ENCODE peak calls at places on chromosomes 3 and 15, in nine cellular contexts. D is HL-60, V is stomach, I is HCT116, L is GM23338, E is breast epithelium, C is H1, Y is suprapubic skin, Q is Panc1. B is an unnamed sample.

GRCh38 chr3:10480871-10481378 is 24.5 kb downstream of the ATP2B2 start:
- DNase-seq in C (no peak), V (no peak), L (no peak), E (no peak), Q (no peak), D (no peak), Y (no peak), I (no peak), B (no peak)

GRCh38 chr3:151775314-151776258 is 38.3 kb upstream of the AADAC start:
- DNase-seq in I (no peak), L (no peak), C (no peak), E (no peak), Q (no peak), D (no peak), V (no peak), Y (no peak), B (no peak)

GRCh38 chr3:150545419-150546225 is 674 bp downstream of the SERP1 start:
- DNase-seq in Q (no peak), E (peak; percentile 24), L (peak; percentile 43), C (no peak), I (no peak), D (no peak), V (peak; percentile 50), Y (no peak), B (peak; percentile 93)

GRCh38 chr3:164470471-164470870 is 607.8 kb downstream of the SI start:
- DNase-seq in C (peak; percentile 7), Y (no peak), L (peak; percentile 38), V (no peak), D (no peak), E (no peak), Q (no peak), I (no peak), B (no peak)

GRCh38 chr15:77454956-77455355 is 34.3 kb downstream of the HMG20A start:
- DNase-seq in L (no peak), D (no peak), I (no peak), C (no peak), Q (no peak), E (no peak), Y (no peak), V (no peak), B (no peak)

GRCh38 chr3:45988100-45988761 is 7.4 kb downstream of the FYCO1 start:
- DNase-seq in C (no peak), Q (no peak), I (no peak), Y (peak; percentile 78), D (peak; percentile 74), V (no peak), E (no peak), L (no peak), B (peak; percentile 93)

GRCh38 chr3:169578381-169578780 is 85.1 kb downstream of the MECOM start:
- DNase-seq in C (no peak), Y (no peak), L (no peak), I (no peak), D (no peak), V (no peak), Q (no peak), E (no peak), B (no peak)

GRCh38 chr3:45487508-45487907 is 99.1 kb downstream of the LARS2 start:
- DNase-seq in Y (no peak), C (no peak), D (no peak), V (no peak), L (no peak), I (no peak), Q (no peak), E (no peak), B (no peak)

GRCh38 chr3:10010546-10011465 is 15.4 kb upstream of the FANCD2 start:
- DNase-seq in I (peak; percentile 72), E (peak; percentile 95), V (peak; percentile 99), C (peak; percentile 65), D (peak; percentile 93), L (peak; percentile 97), Q (no peak), Y (peak; percentile 97), B (peak; percentile 99)

GRCh38 chr3:48783304-48783703 is 64.4 kb downstream of the PRKAR2A start:
- DNase-seq in Q (no peak), I (no peak), E (no peak), C (no peak), L (no peak), D (no peak), Y (no peak), V (no peak), B (no peak)

GRCh38 chr15:41417418-41417811 is 520 bp downstream of the RTF1 start:
- DNase-seq in D (peak; percentile 41), L (peak; percentile 64), V (no peak), Y (peak; percentile 71), E (no peak), C (no peak), Q (no peak), I (no peak), B (no peak)

DNA sequence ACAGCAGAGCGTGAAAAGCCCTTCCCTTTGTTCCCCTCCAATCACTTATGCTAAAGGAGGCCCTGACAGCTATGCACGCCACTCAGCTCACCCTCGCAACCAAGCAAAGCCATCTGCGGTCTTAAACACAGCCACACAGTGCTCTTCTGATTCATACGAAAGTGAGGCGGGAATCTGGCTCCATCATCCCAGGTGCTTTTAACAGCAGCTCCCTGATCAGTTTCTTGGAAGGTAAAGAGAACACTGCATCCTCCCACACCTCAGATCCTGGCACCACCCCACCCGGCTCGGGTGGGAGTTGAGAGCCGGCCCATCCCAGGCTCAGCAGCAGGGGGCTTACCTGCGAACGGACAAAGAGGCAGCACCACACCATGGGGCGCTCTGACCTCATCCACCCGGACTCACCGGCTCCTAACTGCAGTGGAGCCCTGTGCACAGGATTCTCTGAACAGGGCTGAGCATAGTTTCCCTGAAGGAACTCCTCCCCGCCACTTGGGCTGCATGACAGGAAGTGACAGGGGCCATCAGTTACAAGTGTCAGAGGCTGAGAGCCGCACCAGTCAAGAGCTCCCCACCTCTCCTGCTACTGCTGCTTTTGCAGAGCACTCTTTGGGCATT is 114.3 kb upstream of the ARHGEF3 start:
- DNase-seq in Q (no peak), Y (peak; percentile 67), L (peak; percentile 39), V (peak; percentile 37), D (peak; percentile 23), C (no peak), I (no peak), E (no peak), B (no peak)
- TF ChIP-seq POLR2AphosphoS5 in Q (no peak), Y (no peak), L (no peak), V (peak; percentile 22), D (no peak), C (no peak), I (no peak), E (no peak), B (no peak)

GRCh38 chr15:60971719-60972118 is 257.4 kb downstream of the RORA start:
- DNase-seq in E (no peak), Y (no peak), I (no peak), D (no peak), V (no peak), Q (no peak), C (no peak), L (no peak), B (peak; percentile 74)

GRCh38 chr15:60972301-60972700 is 256.8 kb downstream of the RORA start:
- DNase-seq in E (no peak), I (no peak), L (no peak), V (no peak), D (no peak), Y (no peak), Q (no peak), C (no peak), B (peak; percentile 62)

GRCh38 chr15:60975203-60975602 is 253.9 kb downstream of the RORA start:
- DNase-seq in Y (no peak), V (no peak), D (no peak), Q (no peak), L (no peak), I (no peak), E (no peak), C (no peak), B (peak; percentile 92)

GRCh38 chr15:60973637-60974415 is 255.3 kb downstream of the RORA start:
- DNase-seq in C (no peak), D (no peak), E (no peak), Y (no peak), L (no peak), Q (no peak), I (no peak), V (no peak), B (peak; percentile 90)

GRCh38 chr15:60972866-60973265 is 256.2 kb downstream of the RORA start:
- DNase-seq in Y (no peak), V (no peak), I (no peak), L (no peak), Q (no peak), D (no peak), C (no peak), E (no peak), B (no peak)
- TF ChIP-seq POLR2AphosphoS5 in Y (no peak), V (no peak), I (no peak), L (no peak), Q (no peak), D (no peak), C (no peak), E (no peak), B (no peak)

GRCh38 chr3:141452773-141453172 is 34.1 kb upstream of the RASA2 start:
- DNase-seq in V (no peak), L (no peak), D (no peak), E (no peak), I (no peak), Y (no peak), C (no peak), Q (no peak), B (no peak)

GRCh38 chr3:141450727-141451378 is 36.0 kb upstream of the RASA2 start:
- DNase-seq in E (no peak), V (no peak), D (no peak), I (no peak), L (no peak), C (no peak), Q (no peak), Y (no peak), B (no peak)

GRCh38 chr3:141454055-141454454 is 32.8 kb upstream of the RASA2 start:
- DNase-seq in E (no peak), L (no peak), V (no peak), Q (no peak), I (no peak), D (no peak), C (no peak), Y (no peak), B (no peak)

GRCh38 chr3:141449424-141449823 is 37.4 kb upstream of the RASA2 start:
- DNase-seq in E (no peak), Y (no peak), V (no peak), L (no peak), I (no peak), D (no peak), Q (no peak), C (no peak), B (no peak)

DNA sequence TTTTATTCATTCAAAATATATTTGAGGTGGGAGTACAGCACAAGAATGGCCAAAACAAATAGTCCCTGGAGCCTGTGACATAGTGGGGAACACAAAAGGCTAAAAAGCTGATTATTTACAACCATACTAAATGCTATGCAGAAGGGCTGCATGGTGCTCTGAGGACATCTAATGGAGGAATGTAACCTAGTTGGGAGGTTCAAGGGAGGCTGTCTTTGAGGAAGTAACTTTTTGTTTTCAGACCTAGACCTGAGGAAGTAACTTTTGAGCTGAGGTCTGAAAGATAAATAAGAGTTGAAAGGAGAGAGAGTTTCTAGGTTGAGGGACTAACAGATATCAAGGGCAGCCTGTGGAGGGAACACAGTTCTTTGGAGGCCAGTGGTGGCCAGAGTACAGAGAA is 34.8 kb upstream of the RASA2 start:
- DNase-seq in E (no peak), Q (peak; percentile 47), V (no peak), I (no peak), Y (no peak), D (peak; percentile 71), C (no peak), L (peak; percentile 69), B (no peak)
- TF ChIP-seq POLR2AphosphoS5 in E (no peak), Q (no peak), V (no peak), I (no peak), Y (peak; percentile 13), D (no peak), C (no peak), L (no peak), B (no peak)

GRCh38 chr3:186901135-186901734 is 29.1 kb upstream of the ST6GAL1 start:
- DNase-seq in D (no peak), V (no peak), Q (no peak), C (no peak), I (peak; percentile 36), E (no peak), Y (no peak), L (no peak), B (no peak)
- TF ChIP-seq POLR2AphosphoS5 in D (no peak), V (no peak), Q (no peak), C (no peak), I (peak; percentile 27), E (no peak), Y (no peak), L (no peak), B (no peak)